ENCODE peak calls at places on chromosomes 3 and 15, in ten cellular contexts. M is IMR-90, T is uterus, Y is psoas muscle, W is esophagus squamous epithelium, K is HCT116, F is neural progenitor cell, Q is gastrocnemius medialis, A is sigmoid colon, H is mucosa of descending colon. R is an unnamed sample.

GRCh38 chr3:153925826-153926514 is 195.2 kb upstream of the ARHGEF26 start:
- DNase-seq in M (no peak), T (no peak), Y (no peak), W (no peak), K (no peak), F (no peak), Q (no peak), A (no peak), H (no peak), R (no peak)

GRCh38 chr3:126291537-126291936 is 65.7 kb downstream of the KLF15 start:
- DNase-seq in M (no peak), T (no peak), Y (no peak), W (no peak), K (no peak), F (no peak), Q (no peak), A (no peak), H (no peak), R (no peak)

GRCh38 chr3:15420871-15421270 is 6.5 kb downstream of the METTL6 start:
- DNase-seq in M (peak; percentile 53), T (no peak), Y (no peak), W (no peak), K (no peak), F (no peak), Q (no peak), A (no peak), H (no peak), R (no peak)

GRCh38 chr15:64009798-64010241 is 36.5 kb downstream of the DAPK2 start:
- DNase-seq in M (peak; percentile 16), T (no peak), Y (no peak), W (no peak), K (no peak), F (no peak), Q (peak; percentile 18), A (no peak), H (no peak), R (no peak)

GRCh38 chr15:55991841-55992768 is 1.3 kb downstream of the NEDD4 start:
- DNase-seq in M (no peak), T (no peak), Y (no peak), W (no peak), K (no peak), F (no peak), Q (no peak), A (no peak), H (no peak), R (no peak)

GRCh38 chr3:98817546-98817945 is 54.4 kb downstream of the ST3GAL6 start:
- DNase-seq in M (peak; percentile 59), T (no peak), Y (no peak), W (no peak), K (no peak), F (peak; percentile 46), Q (no peak), A (no peak), H (no peak), R (no peak)

GRCh38 chr15:100794008-100794407 is 85.6 kb upstream of the ALDH1A3 start:
- DNase-seq in M (no peak), T (no peak), Y (no peak), W (no peak), K (no peak), F (no peak), Q (no peak), A (no peak), H (no peak), R (no peak)

GRCh38 chr15:57548835-57549234 is 42.9 kb upstream of the MYZAP start:
- DNase-seq in M (no peak), T (no peak), Y (no peak), W (no peak), K (no peak), F (no peak), Q (no peak), A (no peak), H (peak; percentile 61), R (no peak)

GRCh38 chr3:37287776-37288175 is 113.4 kb upstream of the LRRFIP2 start:
- DNase-seq in M (peak; percentile 42), T (no peak), Y (no peak), W (no peak), K (no peak), F (no peak), Q (no peak), A (no peak), H (no peak), R (no peak)

GRCh38 chr3:123660900-123661299 is 76.0 kb upstream of the HACD2 start:
- DNase-seq in M (peak; percentile 98), T (peak; percentile 98), Y (peak; percentile 83), W (no peak), K (no peak), F (no peak), Q (peak; percentile 75), A (peak; percentile 98), H (peak; percentile 93), R (peak; percentile 87)

GRCh38 chr3:190486201-190486865 is 27.6 kb upstream of the IL1RAP start:
- DNase-seq in M (no peak), T (no peak), Y (no peak), W (no peak), K (no peak), F (no peak), Q (no peak), A (no peak), H (no peak), R (no peak)

GRCh38 chr3:108834551-108834950 is 12.0 kb downstream of the TRAT1 start:
- DNase-seq in M (no peak), T (no peak), Y (no peak), W (no peak), K (no peak), F (no peak), Q (no peak), A (no peak), H (no peak), R (no peak)

GRCh38 chr15:44243146-44243545 is 45.4 kb upstream of the GOLM2 start:
- DNase-seq in M (no peak), T (no peak), Y (no peak), W (no peak), K (no peak), F (no peak), Q (no peak), A (no peak), H (no peak), R (no peak)

GRCh38 chr3:16658004-16658932 is 53.0 kb upstream of the DAZL start:
- DNase-seq in M (no peak), T (no peak), Y (no peak), W (no peak), K (no peak), F (peak; percentile 89), Q (no peak), A (no peak), H (no peak), R (no peak)

GRCh38 chr3:120678331-120678845 is 3.7 kb downstream of the HGD start:
- DNase-seq in M (peak; percentile 65), T (no peak), Y (no peak), W (no peak), K (no peak), F (peak; percentile 56), Q (peak; percentile 13), A (no peak), H (no peak), R (peak; percentile 72)

DNA sequence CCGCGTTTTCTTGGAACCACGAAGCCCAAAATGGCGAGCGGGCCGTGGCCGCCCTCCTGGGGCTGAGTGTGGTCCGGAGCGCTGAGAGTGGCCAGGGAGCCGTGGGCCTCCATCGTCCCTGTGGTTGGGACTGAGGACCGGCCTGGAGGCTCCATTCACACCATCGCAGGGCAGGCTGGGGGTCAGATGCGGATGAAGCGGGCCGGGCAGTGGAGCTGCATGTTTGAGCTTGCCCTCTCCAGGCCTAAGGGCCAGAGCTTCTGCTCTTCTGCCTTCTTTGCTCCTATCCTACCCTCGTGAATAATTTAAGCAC is 44.8 kb upstream of the POLG start:
- DNase-seq in M (no peak), T (no peak), Y (no peak), W (no peak), K (no peak), F (no peak), Q (no peak), A (no peak), H (no peak), R (no peak)
- H3K4me1 ChIP-seq in M (no peaks in the 10 kb centered on the region), T (no peaks in the 10 kb centered on the region), Y (peaks cover 11% of the 10 kb centered on the region), W (peaks cover 27% of the 10 kb centered on the region), K (peaks cover 3% of the 10 kb centered on the region), F (peaks cover 20% of the 10 kb centered on the region), Q (no peaks in the 10 kb centered on the region), A (no peaks in the 10 kb centered on the region), H (peaks cover 12% of the 10 kb centered on the region), R (peaks cover 14% of the 10 kb centered on the region)

GRCh38 chr3:45212095-45212468 is 14.0 kb downstream of the TMEM158 start:
- DNase-seq in M (no peak), T (peak; percentile 46), Y (no peak), W (no peak), K (no peak), F (no peak), Q (no peak), A (no peak), H (no peak), R (no peak)
- TF ChIP-seq CTCF in M (no peak), T (no peak), Y (no peak), W (no peak), K (no peak), F (no peak), Q (no peak), A (no peak), H (no peak), R (no peak)

GRCh38 chr3:187012609-187013051 is 82.3 kb downstream of the ST6GAL1 start:
- DNase-seq in M (peak; percentile 64), T (no peak), Y (no peak), W (no peak), K (no peak), F (no peak), Q (no peak), A (no peak), H (no peak), R (no peak)

GRCh38 chr3:187016639-187017345 is 86.5 kb downstream of the ST6GAL1 start:
- DNase-seq in M (peak; percentile 11), T (no peak), Y (no peak), W (no peak), K (no peak), F (no peak), Q (no peak), A (no peak), H (no peak), R (no peak)

GRCh38 chr3:187013080-187013838 is 82.9 kb downstream of the ST6GAL1 start:
- DNase-seq in M (peak; percentile 74), T (no peak), Y (no peak), W (no peak), K (no peak), F (no peak), Q (no peak), A (no peak), H (no peak), R (no peak)

GRCh38 chr3:187015903-187016638 is 85.7 kb downstream of the ST6GAL1 start:
- DNase-seq in M (no peak), T (no peak), Y (no peak), W (no peak), K (no peak), F (no peak), Q (no peak), A (no peak), H (no peak), R (no peak)

GRCh38 chr3:187014417-187014864 is 84.1 kb downstream of the ST6GAL1 start:
- DNase-seq in M (peak; percentile 28), T (no peak), Y (no peak), W (no peak), K (no peak), F (no peak), Q (no peak), A (no peak), H (no peak), R (no peak)
- H3K4me1 ChIP-seq in M (peaks cover 8% of the 10 kb centered on the region), T (no peaks in the 10 kb centered on the region), Y (peaks cover 7% of the 10 kb centered on the region), W (peaks cover 7% of the 10 kb centered on the region), K (no peaks in the 10 kb centered on the region), F (no peaks in the 10 kb centered on the region), Q (peaks cover 34% of the 10 kb centered on the region), A (no peaks in the 10 kb centered on the region), H (no peaks in the 10 kb centered on the region), R (peaks cover 22% of the 10 kb centered on the region)

GRCh38 chr3:78281381-78281780 is 1241.5 kb downstream of the ROBO2 start:
- DNase-seq in M (no peak), T (no peak), Y (no peak), W (no peak), K (no peak), F (peak; percentile 72), Q (no peak), A (peak; percentile 59), H (no peak), R (no peak)
- TF ChIP-seq CTCF in M (no peak), T (no peak), Y (no peak), W (no peak), K (no peak), F (no peak), Q (no peak), A (no peak), H (no peak), R (no peak)